ENCODE peak calls at places on chromosomes 12 and 14, in nine cellular contexts. I is COR-L47; Q is stimulated activated CD8-positive, alpha-beta memory T cell treated with anti-CD3 and anti-CD28 coated beads, Interleukin-4, amount 100 ng/mL, for 24 hours; L is AG08396; W is GM23338; G is BJ; T is heart left ventricle; O is mesendoderm; Z is type B pancreatic cell. Y is an unnamed sample.

GRCh38 chr14:103695331-103696026 is 19.8 kb downstream of the XRCC3 start:
- DNase-seq in I (no peak), Q (no peak), L (no peak), W (no peak), G (no peak), T (peak; percentile 4), O (no peak), Z (no peak), Y (no peak)

GRCh38 chr14:74979442-74980397 is 23.0 kb upstream of the EIF2B2 start:
- DNase-seq in I (peak; percentile 20), Q (no peak), L (peak; percentile 6), W (peak; percentile 71), G (no peak), T (no peak), O (peak; percentile 92), Z (no peak), Y (no peak)

GRCh38 chr14:101480022-101480746 is 81.1 kb upstream of the DIO3 start:
- DNase-seq in I (no peak), Q (no peak), L (no peak), W (no peak), G (no peak), T (no peak), O (no peak), Z (peak; percentile 47), Y (no peak)

GRCh38 chr12:70068743-70069142 is 174.5 kb upstream of the CNOT2 start:
- DNase-seq in I (no peak), Q (no peak), L (no peak), W (no peak), G (no peak), T (no peak), O (no peak), Z (no peak), Y (no peak)

GRCh38 chr12:86627001-86627400 is 370.8 kb upstream of the MGAT4C start:
- DNase-seq in I (no peak), Q (no peak), L (no peak), W (no peak), G (no peak), T (no peak), O (no peak), Z (no peak), Y (no peak)

GRCh38 chr14:50229646-50230045 is 1.7 kb downstream of the SOS2 start:
- DNase-seq in I (no peak), Q (no peak), L (no peak), W (no peak), G (no peak), T (no peak), O (no peak), Z (no peak), Y (no peak)

GRCh38 chr12:18794000-18794399 is 56.1 kb downstream of the CAPZA3 start:
- DNase-seq in I (no peak), Q (no peak), L (no peak), W (no peak), G (no peak), T (no peak), O (no peak), Z (no peak), Y (no peak)

GRCh38 chr12:110543965-110544364 is 39.2 kb downstream of the PPTC7 start:
- DNase-seq in I (no peak), Q (no peak), L (no peak), W (no peak), G (no peak), T (no peak), O (no peak), Z (no peak), Y (no peak)

GRCh38 chr14:101520621-101521305 is 40.5 kb upstream of the DIO3 start:
- DNase-seq in I (no peak), Q (no peak), L (no peak), W (no peak), G (no peak), T (no peak), O (no peak), Z (no peak), Y (no peak)

GRCh38 chr12:121388421-121388981 is 11.4 kb upstream of the RNF34 start:
- DNase-seq in I (no peak), Q (no peak), L (peak; percentile 62), W (no peak), G (peak; percentile 55), T (no peak), O (peak; percentile 20), Z (no peak), Y (no peak)

GRCh38 chr12:93943766-93944165 is 204.6 kb upstream of the PLXNC1 start:
- DNase-seq in I (no peak), Q (no peak), L (peak; percentile 63), W (no peak), G (no peak), T (no peak), O (peak; percentile 37), Z (no peak), Y (no peak)

GRCh38 chr12:56633465-56634241 is 3.5 kb upstream of the BAZ2A start:
- DNase-seq in I (no peak), Q (no peak), L (no peak), W (no peak), G (no peak), T (no peak), O (no peak), Z (no peak), Y (no peak)

GRCh38 chr12:46493352-46494209 is 121.0 kb upstream of the SLC38A2 start:
- DNase-seq in I (no peak), Q (no peak), L (no peak), W (no peak), G (no peak), T (no peak), O (peak; percentile 10), Z (no peak), Y (no peak)

GRCh38 chr12:33455096-33455495 is 15.5 kb upstream of the SYT10 start:
- DNase-seq in I (no peak), Q (no peak), L (no peak), W (no peak), G (no peak), T (no peak), O (no peak), Z (no peak), Y (no peak)

GRCh38 chr12:125685885-125686284 is 620.6 kb downstream of the AACS start:
- DNase-seq in I (no peak), Q (no peak), L (no peak), W (no peak), G (no peak), T (no peak), O (no peak), Z (no peak), Y (no peak)

GRCh38 chr14:54675236-54676125 is 108.6 kb downstream of the SAMD4A start:
- DNase-seq in I (no peak), Q (no peak), L (no peak), W (no peak), G (no peak), T (no peak), O (no peak), Z (no peak), Y (no peak)

GRCh38 chr12:123243851-123244250 is 10.6 kb downstream of the MTRFR start:
- DNase-seq in I (no peak), Q (no peak), L (no peak), W (no peak), G (no peak), T (no peak), O (no peak), Z (no peak), Y (no peak)

GRCh38 chr14:99430491-99430890 is 50.2 kb downstream of the SETD3 start:
- DNase-seq in I (peak; percentile 8), Q (no peak), L (no peak), W (peak; percentile 80), G (no peak), T (peak; percentile 26), O (peak; percentile 70), Z (no peak), Y (no peak)

GRCh38 chr12:120363274-120363855 is 5.6 kb downstream of the MSI1 start:
- DNase-seq in I (no peak), Q (no peak), L (no peak), W (peak; percentile 29), G (no peak), T (no peak), O (peak; percentile 59), Z (no peak), Y (no peak)

GRCh38 chr12:75998292-75999063 is 33.1 kb downstream of the PHLDA1 start:
- DNase-seq in I (no peak), Q (no peak), L (no peak), W (no peak), G (no peak), T (no peak), O (no peak), Z (no peak), Y (no peak)

GRCh38 chr12:119446459-119446858 is 111.9 kb downstream of the CCDC60 start:
- DNase-seq in I (no peak), Q (no peak), L (no peak), W (no peak), G (no peak), T (no peak), O (no peak), Z (no peak), Y (no peak)

GRCh38 chr12:103865151-103865730 is 24.2 kb upstream of the NT5DC3 start:
- DNase-seq in I (no peak), Q (no peak), L (no peak), W (no peak), G (no peak), T (no peak), O (no peak), Z (no peak), Y (no peak)

GRCh38 chr12:106480259-106480658 is 102.5 kb upstream of the RFX4 start:
- DNase-seq in I (no peak), Q (no peak), L (no peak), W (no peak), G (no peak), T (no peak), O (no peak), Z (no peak), Y (no peak)